ENCODE peak calls at places on chromosomes 4 and X, in four cellular contexts. D, X, K and Q are unnamed samples.

GRCh38 chr4:153249199-153250154 is 45.2 kb downstream of the TRIM2 start:
- DNase-seq in D (peak), X (peak), K (peak), Q (peak)

GRCh38 chr4:118180776-118181175 is 146.5 kb downstream of the NDST3 start:
- DNase-seq in D (no peak), K (no peak), X (no peak), Q (peak)

GRCh38 chrX:144717682-144718081 is 529.6 kb upstream of the SPANXN1 start:
- DNase-seq in K (no peak), D (no peak), X (no peak), Q (no peak)

GRCh38 chrX:30275498-30275897 is 28.6 kb downstream of the MAGEB1 start:
- DNase-seq in D (no peak), X (no peak), K (no peak), Q (peak)

GRCh38 chr4:53014881-53015280 is 152.8 kb downstream of the RASL11B start:
- DNase-seq in D (no peak), K (no peak), X (no peak), Q (peak)

GRCh38 chr4:76212851-76213414 is 691 bp downstream of the SCARB2 start:
- DNase-seq in K (peak), D (no peak), X (peak), Q (peak)

GRCh38 chr4:138243369-138243768 is 1.2 kb upstream of the SLC7A11 start:
- DNase-seq in X (no peak), K (no peak), D (no peak), Q (no peak)

GRCh38 chr4:804804-805203 is 21.1 kb downstream of the CPLX1 start:
- DNase-seq in X (no peak), D (no peak), K (no peak), Q (no peak)

GRCh38 chr4:78661923-78662521 is 110.5 kb downstream of the ANXA3 start:
- DNase-seq in D (no peak), X (no peak), K (no peak), Q (peak)

GRCh38 chr4:78689224-78689623 is 86.9 kb upstream of the BMP2K start:
- DNase-seq in D (no peak), K (no peak), X (no peak), Q (peak)

GRCh38 chr4:6815029-6815836 is 32.7 kb downstream of the KIAA0232 start:
- DNase-seq in X (no peak), K (no peak), D (no peak), Q (no peak)